ENCODE peak calls at places on chromosomes 1 and 21, in five cellular contexts. One of them, this sample, is unnamed.

GRCh38 chr1:215282557-215282956 is 200.0 kb downstream of the KCNK2 start:
- DNase-seq in fibroblast of the aortic adventitia: peak; percentile 26
- DNase-seq in RWPE2: no peak
- DNase-seq in HepG2: no peak
- DNase-seq in AG10803: no peak
- DNase-seq in this sample: no peak

GRCh38 chr1:85585845-85586244 is 5.3 kb downstream of the CCN1 start:
- DNase-seq in fibroblast of the aortic adventitia: peak; percentile 91
- DNase-seq in RWPE2: no peak
- DNase-seq in HepG2: no peak
- DNase-seq in AG10803: peak; percentile 93
- DNase-seq in this sample: no peak

GRCh38 chr21:31221051-31221450 is 123.0 kb downstream of the TIAM1 start:
- DNase-seq in fibroblast of the aortic adventitia: no peak
- DNase-seq in RWPE2: no peak
- DNase-seq in HepG2: no peak
- DNase-seq in AG10803: no peak
- DNase-seq in this sample: no peak

GRCh38 chr1:167412072-167412471 is 106.3 kb downstream of the CD247 start:
- DNase-seq in fibroblast of the aortic adventitia: no peak
- DNase-seq in RWPE2: no peak
- DNase-seq in HepG2: no peak
- DNase-seq in AG10803: no peak
- DNase-seq in this sample: no peak

GRCh38 chr1:70210820-70211219 is 5.4 kb upstream of the LRRC40 start:
- DNase-seq in fibroblast of the aortic adventitia: peak; percentile 21
- DNase-seq in RWPE2: no peak
- DNase-seq in HepG2: no peak
- DNase-seq in AG10803: no peak
- DNase-seq in this sample: no peak

GRCh38 chr1:94093996-94094395 is 27.0 kb downstream of the ABCA4 start:
- DNase-seq in fibroblast of the aortic adventitia: peak; percentile 30
- DNase-seq in RWPE2: no peak
- DNase-seq in HepG2: no peak
- DNase-seq in AG10803: no peak
- DNase-seq in this sample: no peak

GRCh38 chr1:22204057-22204840 is 61.4 kb upstream of the WNT4 start:
- DNase-seq in fibroblast of the aortic adventitia: no peak
- DNase-seq in RWPE2: no peak
- DNase-seq in HepG2: no peak
- DNase-seq in AG10803: no peak
- DNase-seq in this sample: no peak

GRCh38 chr1:203187306-203188264 is 1.1 kb upstream of the CHI3L1 start:
- DNase-seq in fibroblast of the aortic adventitia: no peak
- DNase-seq in RWPE2: no peak
- DNase-seq in HepG2: no peak
- DNase-seq in AG10803: no peak
- DNase-seq in this sample: no peak

GRCh38 chr1:173717238-173717637 is 2.5 kb downstream of the KLHL20 start:
- DNase-seq in fibroblast of the aortic adventitia: peak; percentile 5
- DNase-seq in RWPE2: no peak
- DNase-seq in HepG2: peak; percentile 39
- DNase-seq in AG10803: no peak
- DNase-seq in this sample: no peak

GRCh38 chr1:169367096-169367685 is 406 bp downstream of the NME7 start:
- DNase-seq in fibroblast of the aortic adventitia: no peak
- DNase-seq in RWPE2: no peak
- DNase-seq in HepG2: no peak
- DNase-seq in AG10803: no peak
- DNase-seq in this sample: no peak

GRCh38 chr1:11037740-11038182 is 9.3 kb downstream of the MASP2 start:
- DNase-seq in fibroblast of the aortic adventitia: peak; percentile 93
- DNase-seq in RWPE2: no peak
- DNase-seq in HepG2: peak; percentile 67
- DNase-seq in AG10803: peak; percentile 83
- DNase-seq in this sample: peak; percentile 79

GRCh38 chr21:37101384-37101783 is 28.3 kb downstream of the TTC3 start:
- DNase-seq in fibroblast of the aortic adventitia: no peak
- DNase-seq in RWPE2: no peak
- DNase-seq in HepG2: no peak
- DNase-seq in AG10803: peak; percentile 16
- DNase-seq in this sample: no peak

GRCh38 chr1:55720243-55720642 is 505.1 kb upstream of the USP24 start:
- DNase-seq in fibroblast of the aortic adventitia: peak; percentile 41
- DNase-seq in RWPE2: no peak
- DNase-seq in HepG2: no peak
- DNase-seq in AG10803: peak; percentile 79
- DNase-seq in this sample: no peak

GRCh38 chr1:69319287-69319686 is 248.4 kb upstream of the LRRC7 start:
- DNase-seq in fibroblast of the aortic adventitia: no peak
- DNase-seq in RWPE2: no peak
- DNase-seq in HepG2: no peak
- DNase-seq in AG10803: no peak
- DNase-seq in this sample: no peak

GRCh38 chr1:119010201-119010600 is 22.1 kb upstream of the TBX15 start:
- DNase-seq in fibroblast of the aortic adventitia: no peak
- DNase-seq in RWPE2: no peak
- DNase-seq in HepG2: no peak
- DNase-seq in AG10803: peak; percentile 15
- DNase-seq in this sample: no peak

GRCh38 chr1:109979489-109980091 is 5.0 kb upstream of the AHCYL1 start:
- DNase-seq in fibroblast of the aortic adventitia: peak; percentile 84
- DNase-seq in RWPE2: no peak
- DNase-seq in HepG2: no peak
- DNase-seq in AG10803: peak; percentile 79
- DNase-seq in this sample: no peak

GRCh38 chr1:212412374-212412773 is 2.3 kb downstream of the PACC1 start:
- DNase-seq in fibroblast of the aortic adventitia: no peak
- DNase-seq in RWPE2: no peak
- DNase-seq in HepG2: no peak
- DNase-seq in AG10803: no peak
- DNase-seq in this sample: no peak

DNA sequence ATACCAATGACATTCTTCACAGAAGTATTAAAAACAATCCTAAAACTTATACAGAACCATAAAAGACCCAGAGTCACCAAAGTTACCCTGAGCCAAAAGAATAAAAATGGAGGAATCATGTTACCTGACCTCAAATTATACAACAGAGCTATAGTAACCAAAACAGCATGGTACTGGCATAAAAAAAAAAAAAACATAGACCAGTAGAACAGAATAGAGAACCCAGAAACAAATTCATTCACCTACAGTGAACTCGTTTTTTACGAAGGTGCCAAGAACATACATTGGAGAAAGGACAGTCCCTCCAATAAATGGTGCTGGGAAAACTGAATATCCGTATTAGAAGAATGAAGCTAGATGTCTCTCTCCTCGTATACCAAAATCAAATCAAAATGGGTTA is 2.6 kb upstream of the GNG5 start:
- DNase-seq in fibroblast of the aortic adventitia: no peak
- DNase-seq in RWPE2: no peak
- DNase-seq in HepG2: no peak
- DNase-seq in AG10803: no peak
- DNase-seq in this sample: no peak
- TF ChIP-seq CTCF in fibroblast of the aortic adventitia: no peak
- TF ChIP-seq CTCF in RWPE2: no peak
- TF ChIP-seq CTCF in HepG2: no peak
- TF ChIP-seq CTCF in AG10803: no peak
- TF ChIP-seq CTCF in this sample: no peak

DNA sequence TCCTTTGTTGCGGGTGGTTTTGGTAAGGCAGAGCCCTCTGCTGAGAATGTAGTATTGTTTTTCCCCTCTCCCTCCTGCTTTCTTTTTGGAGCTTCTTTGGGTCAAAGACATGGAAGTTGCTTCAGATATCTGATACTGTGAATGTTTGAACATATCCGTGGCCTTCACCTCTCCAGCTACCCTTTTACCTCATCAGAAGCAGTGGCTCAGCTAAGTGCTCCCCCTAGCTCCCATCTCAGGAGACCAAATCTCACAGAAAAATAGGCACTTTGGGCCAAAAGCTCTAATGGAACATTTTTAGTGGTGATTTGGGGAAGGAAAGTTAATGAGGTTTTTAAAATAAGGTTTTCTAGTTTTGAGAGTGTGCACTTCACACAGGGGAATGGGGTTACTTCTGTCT is 6.3 kb downstream of the TMEM200B start:
- DNase-seq in fibroblast of the aortic adventitia: no peak
- DNase-seq in RWPE2: no peak
- DNase-seq in HepG2: peak; percentile 35
- DNase-seq in AG10803: no peak
- DNase-seq in this sample: no peak
- TF ChIP-seq CTCF in fibroblast of the aortic adventitia: peak; percentile 19
- TF ChIP-seq CTCF in RWPE2: peak; percentile 31
- TF ChIP-seq CTCF in HepG2: peak; percentile 64
- TF ChIP-seq CTCF in AG10803: peak; percentile 29
- TF ChIP-seq CTCF in this sample: no peak

GRCh38 chr1:23718482-23718881 is 24.8 kb upstream of the ELOA start:
- DNase-seq in fibroblast of the aortic adventitia: peak; percentile 42
- DNase-seq in RWPE2: no peak
- DNase-seq in HepG2: peak; percentile 36
- DNase-seq in AG10803: peak; percentile 36
- DNase-seq in this sample: no peak
- TF ChIP-seq CTCF in fibroblast of the aortic adventitia: peak; percentile 54
- TF ChIP-seq CTCF in RWPE2: peak; percentile 53
- TF ChIP-seq CTCF in HepG2: peak; percentile 60
- TF ChIP-seq CTCF in AG10803: peak; percentile 51
- TF ChIP-seq CTCF in this sample: peak; percentile 59

DNA sequence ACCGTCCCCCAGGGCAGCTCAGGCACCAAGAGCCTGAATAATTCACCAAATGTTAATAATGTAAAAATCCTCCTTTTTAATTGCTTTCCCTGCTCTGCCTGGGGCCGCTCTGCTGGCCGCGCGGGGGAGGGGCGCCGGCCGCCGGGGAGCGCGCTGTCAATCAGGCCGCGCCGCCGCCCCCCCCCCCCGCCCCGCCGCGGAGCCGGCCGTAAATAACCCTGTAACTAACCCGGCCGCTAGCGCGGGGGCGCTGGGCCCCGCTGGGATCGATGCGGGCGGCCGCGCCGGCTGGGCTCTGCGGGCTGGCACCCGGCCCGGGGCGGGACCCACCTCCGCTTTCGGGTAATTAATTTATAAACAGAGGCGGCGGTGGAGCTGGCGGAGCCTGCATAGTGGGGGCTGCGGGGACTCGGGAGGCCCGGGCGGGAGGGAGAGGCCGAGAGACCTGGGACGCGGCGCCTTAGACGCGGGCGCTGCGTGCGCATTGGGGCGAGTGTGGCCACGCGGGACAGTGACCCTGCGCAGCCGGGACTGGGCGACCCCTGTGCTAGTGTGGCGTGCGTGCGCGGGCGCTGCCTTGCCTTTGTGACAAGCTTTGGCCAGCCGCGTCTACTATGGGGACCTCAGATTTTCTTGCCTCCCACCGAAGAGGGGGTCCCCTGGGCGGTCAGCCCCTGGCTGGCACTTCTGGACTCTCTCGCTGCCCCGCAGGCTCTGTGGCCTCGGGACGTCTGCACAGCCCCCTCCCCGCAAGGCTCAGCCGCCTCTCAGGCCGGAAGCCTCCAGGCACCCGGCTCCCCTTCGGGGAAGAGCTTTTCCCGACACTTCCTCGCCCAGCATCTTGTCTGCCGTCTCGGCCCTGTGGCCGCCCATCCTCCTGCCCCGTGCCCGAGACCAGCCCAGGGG is 16.7 kb downstream of the SAMD11 start:
- DNase-seq in fibroblast of the aortic adventitia: peak; percentile 44
- DNase-seq in RWPE2: no peak
- DNase-seq in HepG2: peak; percentile 27
- DNase-seq in AG10803: no peak
- DNase-seq in this sample: peak; percentile 59
- TF ChIP-seq CTCF in fibroblast of the aortic adventitia: no peak
- TF ChIP-seq CTCF in RWPE2: peak; percentile 8
- TF ChIP-seq CTCF in HepG2: no peak
- TF ChIP-seq CTCF in AG10803: no peak
- TF ChIP-seq CTCF in this sample: no peak